ENCODE peak calls at places on chromosomes 11 and 22, in six cellular contexts. X is activated CD4-positive, alpha-beta T cell treated with anti-CD3 and anti-CD28 coated beads, Interleukin-2, amount 50 U/mL, for 48 hours; U is EL; C is stimulated activated CD4-positive, alpha-beta T cell treated with anti-CD3 and anti-CD28 coated beads, Interleukin-4, amount 100 ng/mL, for 1 hour; I is NAMALWA; A is skeletal muscle cell. R is an unnamed sample.

GRCh38 chr11:36411202-36411640 is 98.9 kb downstream of the TRAF6 start:
- DNase-seq in X (no peak), C (no peak), U (no peak), A (no peak), I (peak; percentile 13), R (no peak)

GRCh38 chr22:50467773-50468440 is 6.9 kb downstream of the SBF1 start:
- DNase-seq in I (no peak), C (no peak), U (no peak), X (no peak), A (no peak), R (no peak)

GRCh38 chr11:75475767-75476650 is 43.0 kb upstream of the KLHL35 start:
- DNase-seq in U (peak; percentile 62), X (no peak), C (no peak), A (no peak), I (peak; percentile 30), R (no peak)

GRCh38 chr11:19931141-19931767 is 218.6 kb downstream of the NAV2 start:
- DNase-seq in U (peak; percentile 24), I (no peak), C (no peak), X (no peak), A (no peak), R (no peak)

GRCh38 chr22:23791737-23792645 is 5.2 kb downstream of the SMARCB1 start:
- DNase-seq in C (no peak), A (no peak), U (no peak), I (no peak), X (no peak), R (no peak)

GRCh38 chr11:103671143-103671651 is 365.2 kb upstream of the DDI1 start:
- DNase-seq in A (no peak), I (no peak), U (no peak), C (no peak), X (no peak), R (no peak)

GRCh38 chr11:78727816-78728215 is 153.2 kb upstream of the NARS2 start:
- DNase-seq in I (no peak), A (no peak), U (no peak), X (no peak), C (no peak), R (no peak)

GRCh38 chr22:42179616-42180015 is 49.0 kb upstream of the CYP2D6 start:
- DNase-seq in I (no peak), X (no peak), A (peak; percentile 67), C (no peak), U (peak; percentile 96), R (no peak)

GRCh38 chr22:27747396-27748256 is 53.9 kb downstream of the MN1 start:
- DNase-seq in U (no peak), I (peak; percentile 9), A (no peak), X (no peak), C (no peak), R (no peak)

GRCh38 chr11:35192347-35192746 is 53.4 kb downstream of the CD44 start:
- DNase-seq in I (no peak), U (no peak), C (no peak), X (no peak), A (no peak), R (no peak)

GRCh38 chr11:29119116-29119515 is 897.7 kb downstream of the KCNA4 start:
- DNase-seq in U (peak; percentile 48), A (peak; percentile 65), X (no peak), C (no peak), I (no peak), R (no peak)

GRCh38 chr11:20261526-20261925 is 101.3 kb upstream of the DBX1 start:
- DNase-seq in C (no peak), A (no peak), U (peak; percentile 25), X (no peak), I (no peak), R (no peak)

GRCh38 chr22:50684501-50684900 is 11.9 kb downstream of the SHANK3 start:
- DNase-seq in X (no peak), U (no peak), I (no peak), C (no peak), A (no peak), R (no peak)

GRCh38 chr11:1460396-1460795 is 26.2 kb downstream of the MOB2 start:
- DNase-seq in U (no peak), I (no peak), X (no peak), C (no peak), A (no peak), R (no peak)

GRCh38 chr11:131370090-131370751 is at the start of gene NTM:
- DNase-seq in C (no peak), I (no peak), A (no peak), U (peak; percentile 2), X (no peak), R (no peak)

R was measured in endothelial cell.